ENCODE peak calls at places on chromosome 13, in five cellular contexts. M, R, J, E and O are unnamed samples.

GRCh38 chr13:38223093-38223492 is 126.6 kb upstream of the UFM1 start:
- DNase-seq in M (no peak), R (peak), J (no peak), E (peak), O (peak)

GRCh38 chr13:22499919-22500318 is 680.9 kb upstream of the SGCG start:
- DNase-seq in M (no peak), R (no peak), J (no peak), E (no peak), O (no peak)

GRCh38 chr13:40665754-40666057 is 735 bp downstream of the FOXO1 start:
- DNase-seq in M (no peak), R (no peak), J (no peak), E (no peak), O (no peak)

GRCh38 chr13:30154931-30155330 is 152.4 kb downstream of the KATNAL1 start:
- DNase-seq in M (no peak), R (no peak), J (no peak), E (no peak), O (no peak)

GRCh38 chr13:114063545-114064515 is 68.6 kb downstream of the RASA3 start:
- DNase-seq in M (no peak), R (peak), J (peak), E (peak), O (peak)

GRCh38 chr13:24107955-24108614 is 52.4 kb upstream of the SPATA13 start:
- DNase-seq in M (no peak), R (peak), J (no peak), E (no peak), O (no peak)

GRCh38 chr13:22161871-22162270 is 491.0 kb downstream of the FGF9 start:
- DNase-seq in M (no peak), R (no peak), J (no peak), E (no peak), O (no peak)

GRCh38 chr13:24459234-24459633 is 53.3 kb downstream of the PARP4 start:
- DNase-seq in M (no peak), R (peak), J (no peak), E (peak), O (no peak)

GRCh38 chr13:46146898-46147297 is 35.1 kb downstream of the LCP1 start:
- DNase-seq in M (no peak), R (no peak), J (peak), E (peak), O (no peak)

GRCh38 chr13:72217142-72217541 is 350.1 kb upstream of the DACH1 start:
- DNase-seq in M (no peak), R (no peak), J (no peak), E (no peak), O (no peak)

GRCh38 chr13:21717817-21718216 is 46.9 kb downstream of the FGF9 start:
- DNase-seq in M (no peak), R (no peak), J (no peak), E (no peak), O (no peak)

GRCh38 chr13:51848674-51849073 is 3.7 kb upstream of the TMEM272 start:
- DNase-seq in M (no peak), R (peak), J (no peak), E (peak), O (no peak)

GRCh38 chr13:60509601-60510386 is 112.8 kb downstream of the TDRD3 start:
- DNase-seq in M (no peak), R (peak), J (no peak), E (peak), O (peak)

GRCh38 chr13:47472516-47472915 is 528.6 kb downstream of the SUCLA2 start:
- DNase-seq in M (no peak), R (no peak), J (no peak), E (no peak), O (no peak)

GRCh38 chr13:67469623-67470022 is 239.5 kb upstream of the PCDH9 start:
- DNase-seq in M (no peak), R (no peak), J (no peak), E (no peak), O (no peak)

GRCh38 chr13:70310720-70311119 is 202.5 kb upstream of the KLHL1 start:
- DNase-seq in M (no peak), R (no peak), J (peak), E (peak), O (no peak)

GRCh38 chr13:23654111-23655110 is 84.2 kb downstream of the TNFRSF19 start:
- DNase-seq in M (no peak), R (peak), J (no peak), E (peak), O (no peak)